ENCODE peak calls at places on chromosomes 5 and 9, in seven cellular contexts. I is SK-N-SH; A is K562; W is neural progenitor cell; L is coronary artery; Z is pancreas; B is CD8-positive, alpha-beta T cell. O is an unnamed sample.

GRCh38 chr5:177020033-177020432 is 2.5 kb upstream of the ZNF346 start:
- DNase-seq in I (no peak), A (no peak), W (no peak), L (no peak), Z (no peak), B (no peak), O (no peak)

GRCh38 chr9:113537227-113537810 is 73.8 kb downstream of the RGS3 start:
- DNase-seq in I (peak), A (no peak), W (no peak), L (peak), Z (no peak), B (no peak), O (no peak)

GRCh38 chr9:87516222-87516930 is 18.7 kb downstream of the DAPK1 start:
- DNase-seq in I (no peak), A (peak), W (no peak), L (no peak), Z (peak), B (no peak), O (no peak)

GRCh38 chr5:110639307-110639902 is 87.1 kb downstream of the TMEM232 start:
- DNase-seq in I (no peak), A (no peak), W (no peak), L (no peak), Z (no peak), B (no peak), O (no peak)

GRCh38 chr9:109497193-109498165 is 628 bp downstream of the PTPN3 start:
- DNase-seq in I (peak), A (no peak), W (peak), L (no peak), Z (peak), B (no peak), O (peak)

GRCh38 chr5:94969174-94969573 is 315.7 kb downstream of the MCTP1 start:
- DNase-seq in I (no peak), A (no peak), W (peak), L (no peak), Z (no peak), B (no peak), O (peak)

GRCh38 chr5:31935702-31936347 is 238.3 kb downstream of the GOLPH3 start:
- DNase-seq in I (no peak), A (no peak), W (no peak), L (no peak), Z (peak), B (no peak), O (peak)

GRCh38 chr5:125717209-125717608 is 706.0 kb upstream of the GRAMD2B start:
- DNase-seq in I (no peak), A (no peak), W (no peak), L (no peak), Z (no peak), B (no peak), O (no peak)

GRCh38 chr9:103757062-103757461 is 337.0 kb upstream of the SMC2 start:
- DNase-seq in I (no peak), A (no peak), W (peak), L (no peak), Z (no peak), B (no peak), O (no peak)

GRCh38 chr9:33170464-33171156 is 3.5 kb upstream of the B4GALT1 start:
- DNase-seq in I (peak), A (no peak), W (peak), L (peak), Z (peak), B (peak), O (no peak)

GRCh38 chr5:28603869-28604268 is 1565.5 kb upstream of the CDH9 start:
- DNase-seq in I (no peak), A (no peak), W (no peak), L (no peak), Z (no peak), B (no peak), O (peak)

GRCh38 chr9:72996106-72996505 is 43.3 kb upstream of the ALDH1A1 start:
- DNase-seq in I (no peak), A (no peak), W (no peak), L (no peak), Z (no peak), B (no peak), O (no peak)

GRCh38 chr5:181151146-181151545 is 3.8 kb downstream of the OR2V2 start:
- DNase-seq in I (peak), A (no peak), W (peak), L (no peak), Z (no peak), B (no peak), O (no peak)

GRCh38 chr5:150164640-150165039 is 1.9 kb upstream of the CDX1 start:
- DNase-seq in I (no peak), A (no peak), W (no peak), L (no peak), Z (no peak), B (no peak), O (no peak)

GRCh38 chr5:91159647-91160046 is 223.5 kb downstream of the ARRDC3 start:
- DNase-seq in I (no peak), A (no peak), W (no peak), L (no peak), Z (no peak), B (no peak), O (no peak)

GRCh38 chr5:67015577-67016290 is 180.9 kb downstream of the CD180 start:
- DNase-seq in I (no peak), A (no peak), W (no peak), L (no peak), Z (no peak), B (no peak), O (peak)

GRCh38 chr5:149130121-149130931 is 11.0 kb upstream of the ABLIM3 start:
- DNase-seq in I (no peak), A (no peak), W (peak), L (no peak), Z (no peak), B (no peak), O (no peak)

GRCh38 chr5:144368556-144368955 is 197.9 kb downstream of the KCTD16 start:
- DNase-seq in I (no peak), A (no peak), W (no peak), L (no peak), Z (no peak), B (no peak), O (no peak)

GRCh38 chr9:6907772-6908381 is 150.1 kb downstream of the KDM4C start:
- DNase-seq in I (no peak), A (peak), W (no peak), L (no peak), Z (no peak), B (no peak), O (no peak)

GRCh38 chr5:1100652-1101574 is 10.9 kb downstream of the SLC12A7 start:
- DNase-seq in I (no peak), A (no peak), W (peak), L (no peak), Z (no peak), B (no peak), O (no peak)

GRCh38 chr5:1099931-1100651 is 11.8 kb downstream of the SLC12A7 start:
- DNase-seq in I (no peak), A (no peak), W (peak), L (no peak), Z (no peak), B (no peak), O (no peak)

GRCh38 chr5:1103505-1104326 is 8.1 kb downstream of the SLC12A7 start:
- DNase-seq in I (no peak), A (peak), W (no peak), L (no peak), Z (peak), B (no peak), O (no peak)

GRCh38 chr5:1103093-1103492 is 8.8 kb downstream of the SLC12A7 start:
- DNase-seq in I (no peak), A (no peak), W (no peak), L (no peak), Z (no peak), B (no peak), O (no peak)

GRCh38 chr5:1101991-1102713 is 9.7 kb downstream of the SLC12A7 start:
- DNase-seq in I (no peak), A (peak), W (peak), L (no peak), Z (no peak), B (no peak), O (no peak)
- TF ChIP-seq CTCF in I (no peak), A (no peak), W (no peak), L (no peak), Z (no peak), B (no peak), O (no peak)

GRCh38 chr5:157184117-157184516 is 3.5 kb downstream of the ITK start:
- DNase-seq in I (no peak), A (no peak), W (no peak), L (no peak), Z (no peak), B (no peak), O (no peak)

GRCh38 chr5:157180374-157181264 is at the start of gene ITK:
- DNase-seq in I (no peak), A (no peak), W (no peak), L (no peak), Z (no peak), B (no peak), O (no peak)

GRCh38 chr5:157186309-157187045 is 5.8 kb downstream of the ITK start:
- DNase-seq in I (no peak), A (no peak), W (no peak), L (no peak), Z (no peak), B (no peak), O (no peak)

GRCh38 chr5:157178961-157179360 is 1.7 kb upstream of the ITK start:
- DNase-seq in I (no peak), A (no peak), W (no peak), L (no peak), Z (no peak), B (no peak), O (no peak)

DNA sequence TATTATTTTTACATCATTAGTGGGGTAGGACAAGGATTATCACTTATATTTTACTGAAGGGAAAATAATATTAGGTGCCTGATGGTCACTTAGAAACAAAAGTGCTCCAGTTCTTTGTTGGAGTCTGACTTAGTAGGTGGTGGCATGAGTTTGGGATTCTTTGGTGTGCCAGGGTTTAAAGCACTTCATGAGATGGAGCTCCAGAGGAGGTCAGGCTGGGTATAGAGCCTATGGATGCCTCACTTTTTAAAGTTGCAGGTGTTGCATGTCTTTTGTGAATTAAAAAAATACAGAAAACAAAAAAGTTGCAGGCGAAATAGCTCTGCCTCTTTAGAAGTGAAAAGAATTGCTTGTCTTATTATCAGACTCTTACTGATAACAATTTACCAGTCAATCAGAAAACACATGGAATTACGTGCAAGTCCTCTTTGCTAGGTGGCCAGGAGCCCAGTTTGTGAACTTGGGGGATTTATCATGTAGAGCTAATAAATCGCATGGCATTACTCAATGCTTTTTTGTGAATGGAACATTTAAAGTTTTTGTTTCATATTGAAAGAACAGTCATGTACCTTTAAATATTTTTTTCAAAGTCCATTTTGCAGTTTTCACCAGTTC is 1.6 kb downstream of the ITK start:
- DNase-seq in I (no peak), A (no peak), W (no peak), L (no peak), Z (no peak), B (no peak), O (no peak)
- H3K27ac ChIP-seq in I (no peak), A (no peak), W (no peak), L (no peak), Z (no peak), B (peak), O (no peak)

GRCh38 chr9:1599961-1600360 is 415.2 kb upstream of the SMARCA2 start:
- DNase-seq in I (no peak), A (no peak), W (no peak), L (no peak), Z (no peak), B (no peak), O (no peak)

GRCh38 chr9:1606253-1606652 is 408.9 kb upstream of the SMARCA2 start:
- DNase-seq in I (no peak), A (no peak), W (no peak), L (no peak), Z (no peak), B (no peak), O (no peak)

DNA sequence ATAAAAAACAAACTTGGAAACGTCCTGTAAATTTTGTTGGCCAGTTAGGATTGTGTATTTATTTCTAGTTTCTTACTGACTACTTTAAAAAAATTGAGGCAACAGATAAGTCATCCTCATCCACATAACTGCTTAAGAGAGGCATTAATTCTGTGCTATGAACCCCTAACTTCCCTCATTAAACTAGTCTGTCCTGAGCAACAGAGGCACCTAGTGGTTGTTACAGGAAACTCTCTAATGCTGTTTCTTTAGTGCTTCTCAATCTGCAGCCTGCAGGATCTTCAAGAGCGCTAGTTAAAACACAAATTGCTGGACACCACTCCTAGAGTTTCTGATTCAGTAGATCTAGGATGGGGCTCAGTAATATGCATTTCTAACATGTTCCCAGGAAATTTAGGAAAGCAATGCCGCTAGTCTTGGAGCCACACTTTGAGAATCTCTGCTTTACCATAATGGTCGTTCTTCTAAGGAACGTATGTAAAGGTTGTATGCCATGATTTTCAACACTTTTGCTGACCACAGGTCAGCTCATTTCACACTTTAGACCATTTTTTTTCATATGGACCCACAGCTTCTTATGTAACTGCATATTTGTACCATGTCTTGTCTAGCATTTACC is 410.1 kb upstream of the SMARCA2 start:
- DNase-seq in I (peak), A (no peak), W (no peak), L (no peak), Z (no peak), B (no peak), O (peak)
- TF ChIP-seq CTCF in I (peak), A (no peak), W (no peak), L (no peak), Z (peak), B (no peak), O (peak)

GRCh38 chr9:131423171-131423581 is 29.3 kb downstream of the PRRC2B start:
- DNase-seq in I (peak), A (no peak), W (peak), L (peak), Z (peak), B (no peak), O (peak)
- H3K27ac ChIP-seq in I (peak), A (no peak), W (peak), L (peak), Z (peak), B (no peak), O (peak)

DNA sequence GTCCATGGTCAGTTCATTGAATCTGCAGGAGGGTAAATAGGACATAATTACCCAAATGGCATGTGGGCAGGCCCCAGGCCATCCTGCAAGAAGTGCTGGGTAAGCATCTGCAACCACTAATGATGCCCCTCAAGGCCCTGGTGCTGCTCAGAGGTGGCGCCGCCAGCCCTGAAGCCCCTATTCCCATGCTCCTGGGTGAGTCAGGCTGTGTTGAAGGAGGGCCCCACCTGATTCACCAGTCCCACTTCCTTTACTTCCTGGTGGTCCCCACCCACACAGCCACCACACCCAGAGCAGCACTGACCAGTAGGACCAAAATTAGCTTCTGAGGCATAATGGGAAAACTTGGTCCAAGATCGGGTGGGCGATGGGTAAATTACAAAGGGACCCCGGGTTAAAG is 120.4 kb upstream of the SPRY4 start:
- DNase-seq in I (no peak), A (no peak), W (no peak), L (no peak), Z (no peak), B (no peak), O (no peak)
- TF ChIP-seq CTCF in I (no peak), A (peak), W (no peak), L (no peak), Z (no peak), B (no peak), O (no peak)